ENCODE peak calls at places on chromosomes 16 and 17, in eight cellular contexts. H is A549; S is CD4-positive, alpha-beta T cell; G is tibial nerve; L is foreskin keratinocyte; U is MM.1S; F is uterus; M is thoracic aorta. W is an unnamed sample.
A peak's percentile ranks its signal among the peaks of the same experiment; 100 is the strongest.

GRCh38 chr17:77769215-77769614 is 189.3 kb upstream of the TNRC6C start:
- DNase-seq in S (no peak), U (peak; percentile 21), H (no peak), L (no peak), M (no peak), G (no peak), F (no peak), W (no peak)

GRCh38 chr17:27954521-27955495 is 61.6 kb upstream of the LYRM9 start:
- DNase-seq in F (no peak), U (no peak), L (no peak), S (no peak), M (no peak), G (no peak), H (no peak), W (no peak)

GRCh38 chr16:27333549-27333948 is 19.8 kb downstream of the IL4R start:
- DNase-seq in M (no peak), G (no peak), H (no peak), L (no peak), F (no peak), S (no peak), U (no peak), W (no peak)

GRCh38 chr17:9432121-9432866 is 143.3 kb downstream of the STX8 start:
- DNase-seq in G (no peak), H (no peak), U (peak; percentile 86), L (no peak), F (no peak), M (no peak), S (no peak), W (no peak)

GRCh38 chr17:6508026-6508425 is 48.3 kb downstream of the PITPNM3 start:
- DNase-seq in S (no peak), U (no peak), F (no peak), L (no peak), M (no peak), H (no peak), G (no peak), W (no peak)

GRCh38 chr17:69763503-69763902 is 311.5 kb upstream of the KCNJ16 start:
- DNase-seq in G (no peak), H (no peak), L (peak; percentile 35), F (no peak), S (no peak), U (no peak), M (no peak), W (no peak)

GRCh38 chr17:78973196-78973595 is 6.5 kb downstream of the LGALS3BP start:
- DNase-seq in F (peak; percentile 41), L (no peak), M (no peak), U (no peak), H (no peak), G (no peak), S (no peak), W (no peak)

GRCh38 chr17:4187076-4187475 is 44.1 kb downstream of the CYB5D2 start:
- DNase-seq in H (no peak), G (no peak), M (no peak), F (peak; percentile 77), S (no peak), U (no peak), L (peak; percentile 98), W (peak; percentile 97)

GRCh38 chr17:44039829-44040635 is 25.3 kb upstream of the TMEM101 start:
- DNase-seq in G (no peak), L (peak; percentile 90), M (no peak), F (no peak), S (no peak), U (no peak), H (no peak), W (peak; percentile 27)

GRCh38 chr16:65875362-65876199 is 490.9 kb upstream of the CDH5 start:
- DNase-seq in F (no peak), U (no peak), G (no peak), S (no peak), H (no peak), L (no peak), M (no peak), W (no peak)
- H3K27ac ChIP-seq in F (no peak overlapping the region), U (no peak overlapping the region), G (no peak overlapping the region), S (no peak overlapping the region), H (no peak overlapping the region), L (no peak overlapping the region), M (no peak overlapping the region), W (no peak overlapping the region)

DNA sequence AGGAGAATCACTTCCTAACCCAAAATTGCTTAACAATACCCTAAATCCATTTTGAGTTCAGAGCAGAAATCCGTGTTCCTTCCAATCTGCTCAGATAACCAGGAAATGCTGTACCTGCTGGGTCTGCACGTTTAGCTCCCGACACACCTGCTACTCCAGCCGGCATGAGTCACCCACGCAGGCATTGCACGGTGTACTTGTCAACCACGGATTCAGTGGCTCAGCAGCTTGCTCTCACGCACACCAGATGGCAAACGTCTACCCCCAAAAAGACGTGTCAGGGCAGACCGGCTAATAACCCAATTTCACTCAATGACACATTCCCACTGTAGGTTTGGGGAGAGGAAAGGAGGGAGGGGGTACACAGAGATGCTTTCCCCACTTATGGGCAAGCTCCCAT is 468.1 kb downstream of the SOX9 start:
- DNase-seq in F (no peak), L (peak; percentile 98), U (peak; percentile 75), H (peak; percentile 71), G (no peak), S (no peak), M (no peak), W (peak; percentile 91)
- H3K27ac ChIP-seq in F (no peak overlapping the region), L (peak overlapping the region; percentile 94), U (peak overlapping the region; percentile 93), H (peak overlapping the region; percentile 80), G (peak overlapping the region; percentile 58), S (no peak overlapping the region), M (no peak overlapping the region), W (peak overlapping the region; percentile 88)

DNA sequence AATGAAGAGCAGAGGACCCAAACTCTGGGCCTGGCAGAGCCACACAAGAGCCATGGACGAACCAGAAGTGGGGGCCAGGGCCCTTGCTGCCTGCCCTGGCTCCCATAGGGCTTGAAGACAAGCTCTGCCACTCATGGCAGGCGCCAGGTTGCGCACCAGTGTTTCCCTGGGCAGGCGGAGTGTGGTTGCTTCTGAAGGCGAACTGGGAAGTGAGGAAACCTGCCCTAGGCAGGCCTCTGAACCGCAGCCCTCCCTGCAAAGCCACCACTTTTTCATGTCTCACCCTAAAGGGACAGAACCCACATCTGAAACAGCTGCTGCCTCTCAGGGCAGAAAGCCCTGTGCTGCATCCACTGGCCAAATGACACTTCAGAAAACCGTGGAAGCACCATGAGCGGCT is 58.9 kb downstream of the PRMT7 start:
- DNase-seq in F (no peak), G (no peak), U (peak; percentile 89), L (no peak), M (no peak), S (no peak), H (no peak), W (no peak)
- H3K27ac ChIP-seq in F (no peak overlapping the region), G (no peak overlapping the region), U (peak overlapping the region; percentile 98), L (no peak overlapping the region), M (no peak overlapping the region), S (no peak overlapping the region), H (no peak overlapping the region), W (no peak overlapping the region)

GRCh38 chr17:37702605-37703004 is 42.3 kb downstream of the HNF1B start:
- DNase-seq in F (no peak), G (no peak), U (peak; percentile 14), L (peak; percentile 89), M (no peak), S (no peak), H (peak; percentile 83), W (no peak)
- H3K27ac ChIP-seq in F (no peak overlapping the region), G (no peak overlapping the region), U (no peak overlapping the region), L (peak overlapping the region; percentile 71), M (no peak overlapping the region), S (no peak overlapping the region), H (peak overlapping the region; percentile 72), W (peak overlapping the region; percentile 58)

GRCh38 chr16:79127768-79128167 is 472.8 kb downstream of the MAF start:
- DNase-seq in F (no peak), L (no peak), U (no peak), H (no peak), G (peak; percentile 40), M (no peak), S (no peak), W (no peak)

GRCh38 chr16:79122343-79122742 is 478.2 kb downstream of the MAF start:
- DNase-seq in L (no peak), G (no peak), M (no peak), U (no peak), S (no peak), F (no peak), H (no peak), W (no peak)
- H3K27ac ChIP-seq in L (no peak overlapping the region), G (no peak overlapping the region), M (no peak overlapping the region), U (no peak overlapping the region), S (no peak overlapping the region), F (no peak overlapping the region), H (no peak overlapping the region), W (no peak overlapping the region)

GRCh38 chr17:17105976-17106375 is 63.7 kb downstream of the MPRIP start:
- DNase-seq in S (no peak), G (no peak), F (no peak), M (no peak), H (no peak), U (no peak), L (no peak), W (no peak)
- H3K27ac ChIP-seq in S (no peak overlapping the region), G (peak overlapping the region; percentile 45), F (peak overlapping the region; percentile 26), M (no peak overlapping the region), H (no peak overlapping the region), U (no peak overlapping the region), L (no peak overlapping the region), W (peak overlapping the region; percentile 49)

DNA sequence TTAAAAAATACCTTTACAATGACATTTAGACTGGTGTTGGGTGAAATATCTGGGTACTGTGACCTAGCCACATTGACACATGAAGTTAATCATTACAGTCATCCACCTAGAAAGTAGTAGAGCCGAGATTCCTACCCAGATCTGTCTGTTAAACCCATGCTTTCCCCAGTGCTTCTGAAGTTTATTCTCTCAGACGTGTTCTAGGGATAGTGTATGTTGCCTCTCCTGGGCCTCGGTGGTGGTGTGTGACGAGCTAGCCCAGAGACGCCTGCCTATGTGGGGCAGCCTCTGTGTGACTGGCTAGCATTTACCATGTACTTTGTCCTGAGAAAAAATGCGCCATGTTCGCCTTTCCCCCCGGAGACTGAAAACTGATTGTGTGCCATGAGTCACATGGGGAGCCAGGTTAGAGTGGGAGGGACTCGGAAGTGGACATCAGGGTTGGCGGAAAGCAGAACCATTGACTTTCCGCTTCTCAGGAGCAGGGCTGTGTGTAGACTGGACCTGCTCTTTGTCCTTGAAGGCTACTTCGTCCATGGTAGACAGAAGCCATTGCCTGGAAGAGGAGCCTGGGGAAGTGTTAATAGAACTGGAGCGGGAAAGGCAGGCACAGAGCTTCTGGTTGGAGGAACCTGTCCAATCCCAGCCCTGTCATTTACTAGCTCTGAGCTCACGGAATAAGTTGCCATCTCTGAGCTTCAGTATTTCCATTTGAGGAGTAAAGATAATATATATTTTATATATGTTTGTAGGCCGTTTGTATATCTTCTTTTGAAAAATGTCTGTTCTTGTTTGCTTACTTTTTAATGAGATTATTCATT is 235.5 kb downstream of the SNX29 start:
- DNase-seq in F (no peak), M (no peak), G (no peak), U (no peak), L (no peak), H (no peak), S (no peak), W (no peak)
- H3K27ac ChIP-seq in F (no peak overlapping the region), M (no peak overlapping the region), G (no peak overlapping the region), U (no peak overlapping the region), L (no peak overlapping the region), H (no peak overlapping the region), S (no peak overlapping the region), W (no peak overlapping the region)

GRCh38 chr17:29138991-29139682 is 41.1 kb downstream of the MYO18A start:
- DNase-seq in F (peak; percentile 39), H (no peak), L (no peak), S (no peak), G (no peak), M (no peak), U (peak; percentile 68), W (no peak)
- H3K27ac ChIP-seq in F (peak overlapping the region; percentile 73), H (no peak overlapping the region), L (no peak overlapping the region), S (peak overlapping the region; percentile 82), G (peak overlapping the region; percentile 78), M (peak overlapping the region; percentile 81), U (peak overlapping the region; percentile 81), W (peak overlapping the region; percentile 6)